ENCODE peak calls at places on chromosomes 2 and 18, in four cellular contexts. L is HL-60, T is GM12878, N is K562. O is an unnamed sample.

GRCh38 chr2:4246364-4247131 is 543.2 kb downstream of the DCDC2C start:
- DNase-seq in L (no peak), T (no peak), N (no peak), O (no peak)

GRCh38 chr2:15766303-15766861 is 174.0 kb upstream of the MYCN start:
- DNase-seq in L (no peak), T (no peak), N (peak; percentile 24), O (no peak)

GRCh38 chr2:28633204-28633603 is 118.4 kb upstream of the PPP1CB start:
- DNase-seq in N (no peak), T (no peak), L (no peak), O (no peak)

GRCh38 chr2:233444501-233444900 is 90.2 kb downstream of the DGKD start:
- DNase-seq in N (no peak), L (no peak), T (no peak), O (no peak)

GRCh38 chr2:170465241-170465640 is 249.9 kb upstream of the SP5 start:
- DNase-seq in N (no peak), L (no peak), T (no peak), O (no peak)

GRCh38 chr18:75823376-75823950 is 396.0 kb upstream of the SMIM21 start:
- DNase-seq in T (no peak), L (no peak), N (no peak), O (no peak)

GRCh38 chr18:22223263-22223960 is 54.0 kb downstream of the GATA6 start:
- DNase-seq in N (peak; percentile 64), L (no peak), T (no peak), O (no peak)

GRCh38 chr2:174835797-174836255 is 71.6 kb upstream of the CHRNA1 start:
- DNase-seq in N (no peak), L (no peak), T (no peak), O (no peak)

GRCh38 chr2:37768491-37768925 is 97.1 kb upstream of the CDC42EP3 start:
- DNase-seq in N (no peak), T (no peak), L (no peak), O (no peak)

GRCh38 chr2:201448701-201449100 is 2.6 kb downstream of the TRAK2 start:
- DNase-seq in T (no peak), N (no peak), L (no peak), O (no peak)

GRCh38 chr2:209146682-209147320 is 277.0 kb upstream of the MAP2 start:
- DNase-seq in L (no peak), N (no peak), T (no peak), O (no peak)

GRCh38 chr2:96685592-96686459 is 43.3 kb downstream of the FER1L5 start:
- DNase-seq in N (peak; percentile 54), T (no peak), L (no peak), O (no peak)

DNA sequence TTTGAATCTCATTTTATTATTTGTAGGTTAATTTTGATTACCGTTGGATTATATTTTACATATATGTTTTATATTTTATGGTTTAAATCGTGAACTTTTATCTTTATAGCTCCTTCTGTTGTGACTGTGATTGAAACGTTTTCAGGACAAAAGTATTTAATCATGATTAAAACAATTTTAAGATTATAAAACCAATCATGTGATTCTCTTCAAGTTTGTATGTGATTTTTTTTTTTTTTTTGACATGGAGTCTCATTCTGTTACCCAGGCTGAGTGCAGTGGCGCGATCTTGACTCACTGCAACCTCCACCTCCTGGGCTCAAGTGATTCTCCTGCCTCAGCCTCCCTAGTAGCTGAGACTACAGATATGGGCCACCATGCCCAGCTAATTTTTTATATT is 7.2 kb upstream of the RASGRP3 start:
- DNase-seq in T (no peak), N (no peak), L (no peak), O (no peak)
- TF ChIP-seq POLR2AphosphoS5 in T (no peak), N (no peak), L (no peak), O (no peak)

GRCh38 chr2:120418174-120418787 is 72.3 kb downstream of the INHBB start:
- DNase-seq in T (no peak), L (no peak), N (no peak), O (no peak)
- TF ChIP-seq SPI1 in T (no peak), L (no peak), N (no peak), O (no peak)

GRCh38 chr2:35294636-35295263 is 1060.8 kb upstream of the CRIM1 start:
- DNase-seq in T (no peak), N (no peak), L (no peak), O (no peak)
- TF ChIP-seq POLR2AphosphoS5 in T (no peak), N (no peak), L (no peak), O (no peak)

DNA sequence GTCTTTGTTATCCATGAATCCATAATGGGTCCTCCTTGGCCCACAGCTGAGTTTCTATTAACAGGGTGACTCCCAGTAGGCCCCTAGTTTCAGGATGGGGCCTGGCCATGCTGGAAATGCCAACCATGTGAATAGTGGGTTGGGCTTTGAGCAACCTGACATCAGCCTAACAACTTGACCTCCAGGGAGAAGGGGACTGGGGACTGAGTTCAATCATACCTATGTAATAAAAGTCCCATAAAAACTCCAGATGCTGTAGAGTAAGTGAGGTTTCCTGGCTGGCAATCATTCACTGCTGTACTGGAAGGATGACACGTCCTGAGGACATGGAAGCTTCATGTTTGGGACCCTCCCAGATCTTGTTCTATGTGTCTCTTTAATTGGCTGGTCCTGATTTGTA is 7.9 kb downstream of the REV1 start:
- DNase-seq in L (no peak), T (no peak), N (no peak), O (no peak)
- TF ChIP-seq SPI1 in L (no peak), T (no peak), N (no peak), O (no peak)

DNA sequence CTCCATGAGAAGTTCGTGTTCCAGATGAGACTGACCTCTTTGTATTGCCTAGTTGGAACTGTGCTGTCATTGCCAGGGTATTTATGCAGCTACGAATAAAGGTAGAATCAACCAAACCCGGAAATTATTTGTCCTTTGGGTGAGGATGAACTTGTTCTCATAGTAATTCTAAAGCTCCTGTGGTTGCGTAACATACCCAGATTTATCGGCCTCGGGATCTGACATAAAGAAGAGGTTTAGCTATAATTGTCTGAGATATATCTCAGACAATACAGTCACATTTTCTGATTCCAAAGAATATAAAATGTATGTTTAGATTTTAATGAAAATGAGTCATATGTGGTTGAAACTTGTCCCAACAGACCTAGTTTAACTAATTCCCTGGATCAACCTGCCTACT is 628.7 kb upstream of the LINC00305 start:
- DNase-seq in T (no peak), N (no peak), L (no peak), O (no peak)
- TF ChIP-seq POLR2AphosphoS5 in T (no peak), N (no peak), L (no peak), O (no peak)

GRCh38 chr18:67516432-67517223 is at the start of gene DSEL:
- DNase-seq in T (peak; percentile 20), L (peak; percentile 97), N (peak; percentile 95), O (peak; percentile 92)

GRCh38 chr18:67514901-67515540 is 1.5 kb downstream of the DSEL start:
- DNase-seq in T (no peak), N (no peak), L (no peak), O (no peak)

GRCh38 chr18:67515987-67516431 is 511 bp downstream of the DSEL start:
- DNase-seq in L (peak; percentile 56), N (peak; percentile 42), T (no peak), O (peak; percentile 36)

GRCh38 chr18:67518566-67518965 is 2.0 kb upstream of the DSEL start:
- DNase-seq in T (no peak), N (no peak), L (no peak), O (no peak)

GRCh38 chr18:67517224-67517765 is 775 bp upstream of the DSEL start:
- DNase-seq in L (no peak), N (no peak), T (no peak), O (no peak)
- TF ChIP-seq SPI1 in L (no peak), N (no peak), T (no peak), O (no peak)

GRCh38 chr2:173032032-173032431 is 43.6 kb upstream of the MAP3K20 start:
- DNase-seq in N (no peak), L (no peak), T (no peak), O (no peak)

GRCh38 chr2:173030541-173031485 is 44.8 kb upstream of the MAP3K20 start:
- DNase-seq in T (no peak), L (no peak), N (no peak), O (no peak)

GRCh38 chr2:173027181-173028128 is 48.2 kb upstream of the MAP3K20 start:
- DNase-seq in N (peak; percentile 84), T (peak; percentile 41), L (peak; percentile 82), O (peak; percentile 39)

GRCh38 chr2:173028141-173028540 is 47.5 kb upstream of the MAP3K20 start:
- DNase-seq in N (no peak), L (no peak), T (no peak), O (no peak)

DNA sequence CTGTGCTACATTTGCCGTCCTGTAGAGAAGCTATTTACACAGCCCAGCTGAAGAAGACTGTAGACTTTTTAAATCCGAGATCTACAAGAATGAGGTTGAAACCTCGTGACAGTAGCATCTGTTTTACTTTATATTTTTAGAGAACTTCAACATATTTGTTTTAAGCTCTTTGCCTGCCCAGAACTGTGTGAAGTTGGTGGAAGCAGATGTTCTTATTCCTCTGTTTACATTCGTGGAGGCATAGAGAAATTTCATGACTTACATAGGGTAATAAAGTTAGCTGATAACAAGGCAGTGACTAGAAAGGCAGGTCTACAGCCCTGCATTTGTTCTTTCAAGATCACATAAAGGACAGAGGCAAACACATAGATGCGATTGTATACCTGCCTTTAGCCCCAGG is 47.0 kb upstream of the MAP3K20 start:
- DNase-seq in T (no peak), N (no peak), L (no peak), O (no peak)
- TF ChIP-seq POLR2AphosphoS5 in T (no peak), N (no peak), L (no peak), O (no peak)

GRCh38 chr2:231563378-231563961 is 29.2 kb upstream of the TEX44 start:
- DNase-seq in N (peak; percentile 81), T (no peak), L (peak; percentile 63), O (peak; percentile 63)
- TF ChIP-seq SPI1 in N (no peak), T (no peak), L (no peak), O (no peak)

GRCh38 chr18:77068321-77068841 is 64.2 kb downstream of the MBP start:
- DNase-seq in N (no peak), T (peak; percentile 39), L (peak; percentile 74), O (no peak)

GRCh38 chr18:77066689-77067088 is 65.9 kb downstream of the MBP start:
- DNase-seq in L (no peak), N (no peak), T (no peak), O (no peak)

GRCh38 chr18:77068890-77069312 is 63.7 kb downstream of the MBP start:
- DNase-seq in N (no peak), L (no peak), T (no peak), O (no peak)

GRCh38 chr18:77066101-77066500 is 66.5 kb downstream of the MBP start:
- DNase-seq in T (no peak), N (no peak), L (no peak), O (no peak)

DNA sequence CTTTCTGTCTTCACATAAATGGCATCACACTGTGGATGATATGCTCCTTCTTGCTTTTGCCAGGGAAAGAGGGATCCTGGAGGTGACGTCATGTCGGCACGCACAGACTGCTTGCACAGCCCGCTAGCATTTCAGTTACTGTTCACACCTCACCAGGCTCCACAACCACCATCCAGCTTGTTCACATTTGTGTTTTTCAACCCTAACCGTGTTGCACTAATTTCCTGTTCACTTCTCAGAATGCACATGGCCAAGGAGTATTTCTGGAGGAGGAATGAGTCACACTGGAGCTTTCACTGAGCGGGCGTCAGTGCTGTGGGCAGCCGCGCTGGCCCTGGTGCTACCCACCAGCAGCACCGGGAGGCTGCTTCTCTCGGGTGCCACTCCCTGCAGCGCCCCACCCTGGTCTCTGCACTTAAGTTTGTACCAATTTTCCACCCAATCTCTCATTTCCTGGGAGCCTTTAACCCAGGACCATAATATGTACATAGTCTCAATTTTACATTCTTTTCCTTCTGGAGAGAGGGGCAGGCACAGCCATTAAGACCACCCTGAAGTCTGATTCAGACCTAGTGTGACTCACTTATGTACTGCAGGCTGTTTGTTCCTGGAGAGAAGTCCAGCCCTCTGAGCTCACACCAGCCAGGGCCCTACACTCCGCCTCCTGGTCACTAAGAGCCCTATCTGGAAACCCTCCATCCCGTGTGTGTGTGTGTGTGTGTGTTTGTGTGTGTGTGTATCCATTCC is 65.1 kb downstream of the MBP start:
- DNase-seq in L (peak; percentile 85), N (no peak), T (peak; percentile 59), O (no peak)
- TF ChIP-seq POLR2AphosphoS5 in L (peak; percentile 46), N (no peak), T (no peak), O (no peak)